ENCODE peak calls at places on chromosomes 4 and X, in four cellular contexts. One of them, this sample, is unnamed.

GRCh38 chr4:81882222-81882621 is 410.5 kb upstream of the RASGEF1B start:
- DNase-seq in neural progenitor cell: no peak
- DNase-seq in GM12891: no peak
- DNase-seq in AG08396: no peak
- DNase-seq in this sample: no peak

GRCh38 chr4:118849867-118850812 is 14.2 kb upstream of the SEC24D start:
- DNase-seq in neural progenitor cell: no peak
- DNase-seq in GM12891: no peak
- DNase-seq in AG08396: no peak
- DNase-seq in this sample: no peak

GRCh38 chr4:105657117-105657765 is 51.2 kb downstream of the INTS12 start:
- DNase-seq in AG08396: no peak
- DNase-seq in neural progenitor cell: no peak
- DNase-seq in GM12891: no peak
- DNase-seq in this sample: no peak

GRCh38 chr4:17526695-17527477 is 11.9 kb downstream of the CLRN2 start:
- DNase-seq in GM12891: no peak
- DNase-seq in neural progenitor cell: no peak
- DNase-seq in AG08396: no peak
- DNase-seq in this sample: no peak

GRCh38 chrX:153438522-153438921 is 7.3 kb downstream of the TREX2 start:
- DNase-seq in AG08396: no peak
- DNase-seq in GM12891: no peak
- DNase-seq in neural progenitor cell: peak
- DNase-seq in this sample: no peak

GRCh38 chr4:126850286-126850685 is 782.5 kb upstream of the INTU start:
- DNase-seq in neural progenitor cell: no peak
- DNase-seq in AG08396: peak
- DNase-seq in GM12891: no peak
- DNase-seq in this sample: no peak

GRCh38 chrX:75963774-75964173 is 178.7 kb upstream of the MAGEE2 start:
- DNase-seq in GM12891: no peak
- DNase-seq in neural progenitor cell: no peak
- DNase-seq in AG08396: no peak
- DNase-seq in this sample: no peak

GRCh38 chrX:13102636-13103035 is 58.2 kb upstream of the FAM9C start:
- DNase-seq in GM12891: no peak
- DNase-seq in neural progenitor cell: no peak
- DNase-seq in AG08396: no peak
- DNase-seq in this sample: no peak

GRCh38 chrX:39519213-39519544 is 578.6 kb downstream of the BCOR start:
- DNase-seq in neural progenitor cell: no peak
- DNase-seq in GM12891: no peak
- DNase-seq in AG08396: no peak
- DNase-seq in this sample: no peak

GRCh38 chr4:57190651-57191481 is 80.7 kb upstream of the IGFBP7 start:
- DNase-seq in neural progenitor cell: peak
- DNase-seq in AG08396: peak
- DNase-seq in GM12891: peak
- DNase-seq in this sample: peak

GRCh38 chrX:130878350-130879341 is 24.4 kb downstream of the ENOX2 start:
- DNase-seq in AG08396: peak
- DNase-seq in GM12891: no peak
- DNase-seq in neural progenitor cell: no peak
- DNase-seq in this sample: no peak

GRCh38 chr4:2697995-2698414 is 58.1 kb downstream of the TNIP2 start:
- DNase-seq in AG08396: peak
- DNase-seq in GM12891: no peak
- DNase-seq in neural progenitor cell: no peak
- DNase-seq in this sample: no peak

GRCh38 chr4:121277194-121278105 is 103.4 kb downstream of the QRFPR start:
- DNase-seq in GM12891: no peak
- DNase-seq in AG08396: peak
- DNase-seq in neural progenitor cell: peak
- DNase-seq in this sample: no peak

GRCh38 chr4:173556398-173557131 is 26.5 kb upstream of the HAND2 start:
- DNase-seq in AG08396: no peak
- DNase-seq in GM12891: no peak
- DNase-seq in neural progenitor cell: no peak
- DNase-seq in this sample: no peak

GRCh38 chr4:152356428-152357034 is 179.4 kb downstream of the FBXW7 start:
- DNase-seq in AG08396: no peak
- DNase-seq in GM12891: no peak
- DNase-seq in neural progenitor cell: no peak
- DNase-seq in this sample: no peak

GRCh38 chr4:26412381-26413372 is 77.6 kb downstream of the CCKAR start:
- DNase-seq in AG08396: no peak
- DNase-seq in GM12891: no peak
- DNase-seq in neural progenitor cell: peak
- DNase-seq in this sample: no peak

GRCh38 chr4:3753711-3754412 is 12.3 kb upstream of the ADRA2C start:
- DNase-seq in AG08396: no peak
- DNase-seq in neural progenitor cell: no peak
- DNase-seq in GM12891: no peak
- DNase-seq in this sample: no peak

GRCh38 chrX:155959018-155959587 is 38.4 kb upstream of the IL9R start:
- DNase-seq in GM12891: no peak
- DNase-seq in neural progenitor cell: no peak
- DNase-seq in AG08396: no peak
- DNase-seq in this sample: no peak

GRCh38 chrX:118251251-118251650 is 94.7 kb upstream of the WDR44 start:
- DNase-seq in AG08396: peak
- DNase-seq in GM12891: no peak
- DNase-seq in neural progenitor cell: no peak
- DNase-seq in this sample: no peak

GRCh38 chr4:5960197-5960880 is 57.9 kb downstream of the C4orf50 start:
- DNase-seq in AG08396: no peak
- DNase-seq in GM12891: no peak
- DNase-seq in neural progenitor cell: no peak
- DNase-seq in this sample: no peak

GRCh38 chr4:125191252-125191651 is 123.5 kb upstream of the FAT4 start:
- DNase-seq in GM12891: no peak
- DNase-seq in neural progenitor cell: no peak
- DNase-seq in AG08396: peak
- DNase-seq in this sample: no peak

GRCh38 chr4:93002240-93002639 is 698.5 kb downstream of the GRID2 start:
- DNase-seq in neural progenitor cell: no peak
- DNase-seq in GM12891: no peak
- DNase-seq in AG08396: no peak
- DNase-seq in this sample: no peak

GRCh38 chr4:147250062-147250461 is 230.8 kb upstream of the EDNRA start:
- DNase-seq in neural progenitor cell: no peak
- DNase-seq in AG08396: no peak
- DNase-seq in GM12891: no peak
- DNase-seq in this sample: no peak

This sample was measured in retina.